ENCODE peak calls at places on chromosomes 5 and 9, in five cellular contexts. D, Z, Y, R and W are unnamed samples.

GRCh38 chr9:35426627-35427026 is 63.3 kb upstream of the RUSC2 start:
- DNase-seq in D (no peak), Z (no peak), Y (no peak), R (no peak), W (no peak)

GRCh38 chr5:29777373-29777772 is 1416.1 kb upstream of the CDH6 start:
- DNase-seq in D (no peak), Z (no peak), Y (no peak), R (no peak), W (no peak)

GRCh38 chr5:62717211-62717927 is 138.8 kb downstream of the LRRC70 start:
- DNase-seq in D (peak; percentile 29), Z (no peak), Y (no peak), R (no peak), W (no peak)

GRCh38 chr5:151075698-151076331 is 5.0 kb downstream of the TNIP1 start:
- DNase-seq in D (no peak), Z (no peak), Y (no peak), R (no peak), W (no peak)

GRCh38 chr9:98331536-98332259 is 76.2 kb upstream of the TBC1D2 start:
- DNase-seq in D (no peak), Z (no peak), Y (no peak), R (peak; percentile 15), W (no peak)

GRCh38 chr9:35923927-35924763 is 14.9 kb downstream of the SPAAR start:
- DNase-seq in D (no peak), Z (no peak), Y (peak; percentile 48), R (peak; percentile 90), W (no peak)

GRCh38 chr9:113416149-113416726 is 5.7 kb downstream of the C9orf43 start:
- DNase-seq in D (no peak), Z (no peak), Y (no peak), R (no peak), W (no peak)

GRCh38 chr9:96612105-96612965 is 7.3 kb downstream of the CDC14B start:
- DNase-seq in D (peak; percentile 30), Z (peak; percentile 56), Y (peak; percentile 34), R (peak; percentile 90), W (peak; percentile 8)

DNA sequence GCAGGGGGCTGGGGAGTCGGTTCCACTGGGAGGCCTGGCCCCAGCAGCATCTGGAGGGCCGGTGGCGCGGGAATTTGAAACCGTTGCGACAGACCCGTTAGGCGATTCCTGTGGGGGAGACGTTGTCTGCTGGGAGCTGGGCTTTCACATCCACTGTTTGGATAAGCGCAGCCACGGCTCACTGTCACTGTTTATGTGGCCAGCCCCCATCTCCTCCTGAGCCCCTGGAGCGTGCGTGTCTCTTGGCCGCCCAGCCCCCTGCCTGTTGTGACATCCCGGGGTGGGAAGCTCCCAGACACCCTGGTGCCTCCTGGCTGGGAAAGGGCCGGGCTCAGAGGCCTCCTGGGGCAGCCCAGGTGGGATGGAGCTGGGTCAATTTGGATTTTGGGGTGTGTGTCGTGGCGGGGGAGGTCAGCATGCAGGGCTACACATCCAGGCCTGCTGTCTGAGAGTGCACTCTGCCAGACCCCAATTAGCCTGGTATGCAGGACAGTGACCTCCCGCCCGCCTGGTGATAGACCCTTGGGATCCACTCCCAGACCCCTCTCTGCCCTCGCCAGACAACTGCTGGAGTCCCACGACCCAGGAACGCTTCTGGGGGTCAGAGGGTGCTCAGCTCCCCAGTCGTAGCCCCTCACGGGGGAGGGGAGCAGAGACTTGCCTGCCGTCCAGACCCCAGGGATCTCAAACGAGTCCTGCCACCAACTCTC is 62.0 kb upstream of the RNU6ATAC start:
- DNase-seq in D (no peak), Z (no peak), Y (no peak), R (peak; percentile 76), W (no peak)
- H3K27ac ChIP-seq in D (no peak overlapping the region), Z (no peak overlapping the region), Y (no peak overlapping the region), R (no peak overlapping the region), W (no peak overlapping the region)

GRCh38 chr5:159132429-159133040 is 32.8 kb upstream of the EBF1 start:
- DNase-seq in D (no peak), Z (no peak), Y (no peak), R (no peak), W (no peak)

GRCh38 chr5:159133041-159133741 is 33.5 kb upstream of the EBF1 start:
- DNase-seq in D (peak; percentile 56), Z (no peak), Y (peak; percentile 9), R (peak; percentile 87), W (no peak)

GRCh38 chr5:159139787-159140186 is 40.1 kb upstream of the EBF1 start:
- DNase-seq in D (no peak), Z (no peak), Y (no peak), R (no peak), W (no peak)

DNA sequence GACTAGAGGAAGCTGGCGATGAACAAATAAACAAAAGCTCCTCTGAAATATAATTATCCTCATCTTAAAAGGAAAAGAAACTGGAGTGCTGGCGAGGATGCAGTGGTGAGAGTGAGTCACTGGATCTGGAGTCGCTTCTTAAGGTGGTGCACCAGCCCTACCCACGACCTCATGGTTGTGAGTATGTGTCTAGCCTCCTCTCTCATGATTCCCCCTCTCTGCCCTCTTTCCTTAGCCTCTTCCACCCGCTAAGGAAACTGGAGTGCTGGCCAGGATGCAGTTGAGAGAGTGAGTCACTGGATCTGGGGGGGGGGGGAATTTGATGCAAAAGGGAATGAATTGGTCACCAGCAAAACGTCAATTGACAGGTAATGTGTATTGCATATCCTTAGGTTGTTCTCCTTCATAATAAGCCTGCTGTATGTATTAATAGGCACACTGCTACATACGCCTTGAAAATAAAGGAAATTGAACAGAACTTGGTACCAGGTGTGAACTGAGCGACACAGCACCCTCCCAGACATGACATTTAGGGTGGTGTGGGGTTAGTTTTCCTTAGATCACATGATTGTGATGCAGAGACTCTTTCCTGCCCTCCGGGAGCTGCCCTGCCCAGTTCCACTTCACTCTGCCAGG is 36.3 kb upstream of the EBF1 start:
- DNase-seq in D (no peak), Z (no peak), Y (no peak), R (peak; percentile 67), W (no peak)
- H3K27ac ChIP-seq in D (no peak overlapping the region), Z (no peak overlapping the region), Y (no peak overlapping the region), R (no peak overlapping the region), W (no peak overlapping the region)

DNA sequence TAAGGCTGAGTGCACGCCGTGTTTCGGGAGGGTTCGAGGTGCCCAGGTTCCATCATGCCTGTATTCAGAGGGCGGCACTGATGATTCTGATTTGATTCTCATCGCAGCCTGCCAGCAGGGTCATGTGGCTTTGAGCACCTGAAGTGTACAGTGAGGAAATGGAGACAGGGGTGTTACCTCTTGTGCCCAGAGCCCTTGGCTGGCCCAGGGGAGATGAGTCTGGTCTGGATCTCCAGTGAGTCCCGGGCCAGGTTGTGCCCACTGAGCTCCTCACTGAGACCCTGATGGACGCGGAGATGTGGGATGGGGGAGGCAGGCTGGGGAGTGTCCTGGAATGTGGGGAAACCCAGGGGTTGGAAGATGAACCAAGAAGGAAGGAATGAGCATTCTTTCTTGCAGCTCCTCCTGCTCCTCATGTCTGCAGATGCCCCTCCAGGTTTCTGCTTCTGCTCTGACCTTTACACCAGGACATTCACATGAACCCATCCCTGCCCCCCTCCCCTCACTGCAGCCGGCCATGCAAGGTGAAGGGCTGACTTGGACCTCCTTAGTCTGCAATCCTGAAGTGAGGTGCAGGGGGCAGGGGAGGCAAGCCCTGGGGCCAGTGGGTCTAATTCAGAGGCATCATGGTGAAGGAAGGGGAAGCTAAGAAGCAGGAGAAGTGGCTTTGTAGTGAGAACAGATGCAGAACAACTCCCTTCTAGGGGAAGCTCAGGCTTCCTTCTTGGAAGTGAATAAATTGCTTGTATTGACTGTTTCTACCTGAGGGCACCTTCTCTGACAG is 54.9 kb downstream of the GADD45G start:
- DNase-seq in D (no peak), Z (no peak), Y (no peak), R (no peak), W (no peak)
- H3K27ac ChIP-seq in D (no peak overlapping the region), Z (no peak overlapping the region), Y (no peak overlapping the region), R (no peak overlapping the region), W (no peak overlapping the region)

DNA sequence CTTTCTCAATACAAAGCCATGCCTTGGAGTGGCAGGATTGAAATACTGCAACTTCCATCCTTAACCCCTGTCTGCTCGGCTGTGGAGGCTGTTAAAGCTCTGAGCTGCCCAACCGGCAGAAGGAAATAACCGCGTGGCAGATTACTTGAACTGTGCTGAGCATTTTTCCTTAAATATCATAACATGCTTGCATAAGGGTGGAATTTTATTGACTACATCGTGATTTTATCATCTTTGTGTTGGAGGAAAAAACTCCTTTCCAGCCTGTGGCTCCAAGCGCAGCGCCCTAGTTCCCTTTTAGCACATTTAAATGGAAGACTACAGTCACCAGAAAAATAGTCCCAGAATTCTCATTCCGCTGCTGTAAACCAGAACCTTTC is 1.6 kb downstream of the SHC3 start:
- DNase-seq in D (peak; percentile 39), Z (no peak), Y (no peak), R (peak; percentile 74), W (no peak)
- H3K27ac ChIP-seq in D (no peak overlapping the region), Z (no peak overlapping the region), Y (no peak overlapping the region), R (peak overlapping the region; percentile 6), W (no peak overlapping the region)

GRCh38 chr9:125889122-125889523 is 141.9 kb downstream of the PBX3 start:
- DNase-seq in D (no peak), Z (peak; percentile 14), Y (no peak), R (peak; percentile 46), W (peak; percentile 58)
- H3K27ac ChIP-seq in D (no peak overlapping the region), Z (peak overlapping the region; percentile 63), Y (peak overlapping the region; percentile 46), R (peak overlapping the region; percentile 66), W (peak overlapping the region; percentile 89)

GRCh38 chr5:56818409-56819026 is 3.2 kb downstream of the MAP3K1 start:
- DNase-seq in D (peak; percentile 21), Z (no peak), Y (no peak), R (peak; percentile 73), W (no peak)

GRCh38 chr5:56817306-56817986 is 2.1 kb downstream of the MAP3K1 start:
- DNase-seq in D (no peak), Z (no peak), Y (no peak), R (no peak), W (no peak)

GRCh38 chr5:56815657-56816545 is 552 bp downstream of the MAP3K1 start:
- DNase-seq in D (peak; percentile 46), Z (peak; percentile 55), Y (peak; percentile 30), R (peak; percentile 35), W (peak; percentile 51)

GRCh38 chr5:56816546-56817081 is 1.3 kb downstream of the MAP3K1 start:
- DNase-seq in D (peak; percentile 89), Z (peak; percentile 36), Y (peak; percentile 55), R (peak; percentile 63), W (peak; percentile 69)

DNA sequence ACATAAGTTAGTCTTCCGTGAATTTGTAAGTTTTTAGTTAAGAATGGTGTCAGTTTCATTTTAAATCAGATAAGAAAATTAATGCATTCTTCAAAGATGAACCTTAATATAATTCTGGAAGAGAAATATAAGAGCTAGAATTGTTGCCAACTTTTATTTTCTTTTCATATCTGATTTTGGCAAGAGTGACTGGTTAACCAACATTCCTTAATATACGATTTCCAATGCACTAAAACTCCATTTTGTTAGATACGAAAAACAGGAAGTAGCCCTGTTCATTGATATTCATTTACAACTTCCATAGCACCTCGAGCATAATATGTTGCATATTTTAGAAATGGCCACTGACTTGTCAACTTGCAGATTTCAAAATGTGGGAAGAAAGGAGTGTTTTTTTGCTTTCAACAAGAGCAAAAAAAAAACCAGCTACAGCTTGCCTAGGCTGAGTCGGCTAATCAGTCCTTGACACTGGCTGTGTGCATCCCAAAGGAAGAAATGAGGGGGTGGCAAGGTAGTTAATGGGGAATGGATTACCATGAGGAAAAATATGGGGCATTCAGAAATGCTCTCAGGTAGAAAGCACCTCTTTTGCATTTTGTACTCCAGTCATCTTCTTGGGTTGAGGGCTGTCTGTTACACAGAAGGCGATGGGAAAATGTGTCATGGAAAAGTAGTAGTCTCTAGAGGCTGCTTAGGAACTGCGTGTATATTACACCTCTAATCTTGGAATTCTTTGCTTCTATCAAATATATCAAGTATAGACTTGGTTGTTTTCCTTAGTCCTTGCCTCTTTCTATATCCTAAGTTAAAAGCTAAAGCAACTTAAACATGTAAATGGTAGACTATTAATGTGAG is 3.9 kb downstream of the MAP3K1 start:
- DNase-seq in D (no peak), Z (no peak), Y (no peak), R (peak; percentile 39), W (no peak)
- H3K27ac ChIP-seq in D (no peak overlapping the region), Z (no peak overlapping the region), Y (peak overlapping the region; percentile 34), R (peak overlapping the region; percentile 23), W (no peak overlapping the region)